ENCODE peak calls at places on chromosomes 12 and 14, in nine cellular contexts. B is KBM-7; V is IMR-90; T is AG08395; Q is activated naive CD4-positive, alpha-beta T cell treated with anti-CD3 and anti-CD28 coated beads for 36 hours; P is Calu3; R is left colon; W is CD8-positive, alpha-beta memory T cell; E is NCI-H2029. H is an unnamed sample.

GRCh38 chr14:91398707-91399106 is 18.9 kb downstream of the CCDC88C start:
- DNase-seq in B (no peak), E (no peak), P (no peak), W (no peak), R (no peak), Q (no peak), V (no peak), T (no peak), H (no peak)

GRCh38 chr14:32635103-32635719 is 303.5 kb upstream of the NPAS3 start:
- DNase-seq in P (no peak), R (no peak), B (no peak), V (peak), Q (no peak), T (peak), W (no peak), E (peak), H (no peak)

GRCh38 chr12:44835641-44836379 is 40.3 kb downstream of the NELL2 start:
- DNase-seq in V (no peak), P (no peak), R (no peak), W (peak), B (no peak), E (no peak), Q (peak), T (no peak), H (no peak)

GRCh38 chr12:32390572-32391219 is 8.7 kb upstream of the FGD4 start:
- DNase-seq in R (peak), W (peak), V (no peak), T (no peak), Q (peak), E (peak), P (peak), B (no peak), H (peak)

GRCh38 chr12:12946686-12947355 is 5.1 kb downstream of the GPRC5D start:
- DNase-seq in P (no peak), W (no peak), Q (no peak), E (no peak), R (no peak), T (peak), V (no peak), B (no peak), H (no peak)

GRCh38 chr14:69332782-69333395 is 65.2 kb downstream of the ERH start:
- DNase-seq in P (no peak), T (no peak), W (no peak), B (no peak), E (no peak), R (no peak), V (no peak), Q (no peak), H (no peak)

GRCh38 chr12:43336962-43337555 is 214.9 kb downstream of the ADAMTS20 start:
- DNase-seq in R (no peak), E (no peak), Q (no peak), T (peak), V (peak), W (no peak), B (peak), P (no peak), H (no peak)

GRCh38 chr12:119182701-119183493 is 4.2 kb downstream of the HSPB8 start:
- DNase-seq in V (peak), Q (no peak), E (no peak), W (no peak), R (no peak), B (no peak), P (no peak), T (peak), H (no peak)

GRCh38 chr12:12726543-12727093 is 9.4 kb downstream of the CDKN1B start:
- DNase-seq in P (no peak), R (no peak), W (no peak), E (no peak), B (peak), Q (no peak), T (peak), V (peak), H (no peak)

GRCh38 chr14:54285030-54285429 is 111.8 kb upstream of the CDKN3 start:
- DNase-seq in V (no peak), W (no peak), Q (no peak), E (no peak), P (no peak), R (no peak), T (no peak), B (no peak), H (no peak)

GRCh38 chr14:61186341-61186740 is 94.8 kb downstream of the TMEM30B start:
- DNase-seq in Q (no peak), P (no peak), E (no peak), T (no peak), W (no peak), V (no peak), R (no peak), B (no peak), H (no peak)

GRCh38 chr12:112166051-112167015 is 41.0 kb downstream of the TRAFD1 start:
- DNase-seq in B (no peak), R (no peak), Q (no peak), T (no peak), E (no peak), P (no peak), V (no peak), W (no peak), H (no peak)